ENCODE peak calls at places on chromosome 17, in six cellular contexts. One of them, this sample, is unnamed.

GRCh38 chr17:75814900-75815373 is 29.3 kb downstream of the UNC13D start:
- DNase-seq in fibroblast of pulmonary artery: peak
- DNase-seq in activated T-cell treated with anti-CD3 and anti-CD28 coated beads, Interleukin-2, amount 50 U/mL, for 72 hours: no peak
- DNase-seq in activated naive CD4-positive, alpha-beta T cell: no peak
- DNase-seq in iPS-NIHi11: no peak
- DNase-seq in central memory CD8-positive, alpha-beta T cell: no peak
- DNase-seq in this sample: no peak

GRCh38 chr17:73232587-73233373 is 28.9 kb downstream of the CPSF4L start:
- DNase-seq in fibroblast of pulmonary artery: peak
- DNase-seq in activated T-cell treated with anti-CD3 and anti-CD28 coated beads, Interleukin-2, amount 50 U/mL, for 72 hours: peak
- DNase-seq in activated naive CD4-positive, alpha-beta T cell: no peak
- DNase-seq in iPS-NIHi11: peak
- DNase-seq in central memory CD8-positive, alpha-beta T cell: no peak
- DNase-seq in this sample: no peak

GRCh38 chr17:79781012-79781665 is 3.2 kb downstream of the CBX2 start:
- DNase-seq in fibroblast of pulmonary artery: no peak
- DNase-seq in activated T-cell treated with anti-CD3 and anti-CD28 coated beads, Interleukin-2, amount 50 U/mL, for 72 hours: no peak
- DNase-seq in activated naive CD4-positive, alpha-beta T cell: no peak
- DNase-seq in iPS-NIHi11: no peak
- DNase-seq in central memory CD8-positive, alpha-beta T cell: no peak
- DNase-seq in this sample: no peak

GRCh38 chr17:4789701-4789950 is 862 bp downstream of the GLTPD2 start:
- DNase-seq in fibroblast of pulmonary artery: no peak
- DNase-seq in activated T-cell treated with anti-CD3 and anti-CD28 coated beads, Interleukin-2, amount 50 U/mL, for 72 hours: no peak
- DNase-seq in activated naive CD4-positive, alpha-beta T cell: no peak
- DNase-seq in iPS-NIHi11: no peak
- DNase-seq in central memory CD8-positive, alpha-beta T cell: no peak
- DNase-seq in this sample: no peak

GRCh38 chr17:55451758-55452468 is 30.3 kb upstream of the MMD start:
- DNase-seq in fibroblast of pulmonary artery: peak
- DNase-seq in activated T-cell treated with anti-CD3 and anti-CD28 coated beads, Interleukin-2, amount 50 U/mL, for 72 hours: no peak
- DNase-seq in activated naive CD4-positive, alpha-beta T cell: no peak
- DNase-seq in iPS-NIHi11: no peak
- DNase-seq in central memory CD8-positive, alpha-beta T cell: no peak
- DNase-seq in this sample: no peak

GRCh38 chr17:32563583-32563982 is 76.8 kb downstream of the CDK5R1 start:
- DNase-seq in fibroblast of pulmonary artery: no peak
- DNase-seq in activated T-cell treated with anti-CD3 and anti-CD28 coated beads, Interleukin-2, amount 50 U/mL, for 72 hours: no peak
- DNase-seq in activated naive CD4-positive, alpha-beta T cell: no peak
- DNase-seq in iPS-NIHi11: no peak
- DNase-seq in central memory CD8-positive, alpha-beta T cell: no peak
- DNase-seq in this sample: no peak

GRCh38 chr17:48441231-48441711 is 11.3 kb upstream of the SKAP1 start:
- DNase-seq in fibroblast of pulmonary artery: no peak
- DNase-seq in activated T-cell treated with anti-CD3 and anti-CD28 coated beads, Interleukin-2, amount 50 U/mL, for 72 hours: no peak
- DNase-seq in activated naive CD4-positive, alpha-beta T cell: no peak
- DNase-seq in iPS-NIHi11: no peak
- DNase-seq in central memory CD8-positive, alpha-beta T cell: no peak
- DNase-seq in this sample: no peak

GRCh38 chr17:79979841-79980215 is 55.8 kb downstream of the TBC1D16 start:
- DNase-seq in fibroblast of pulmonary artery: no peak
- DNase-seq in activated T-cell treated with anti-CD3 and anti-CD28 coated beads, Interleukin-2, amount 50 U/mL, for 72 hours: no peak
- DNase-seq in activated naive CD4-positive, alpha-beta T cell: no peak
- DNase-seq in iPS-NIHi11: no peak
- DNase-seq in central memory CD8-positive, alpha-beta T cell: no peak
- DNase-seq in this sample: no peak

GRCh38 chr17:82863941-82864720 is 24.3 kb upstream of the ZNF750 start:
- DNase-seq in fibroblast of pulmonary artery: peak
- DNase-seq in activated T-cell treated with anti-CD3 and anti-CD28 coated beads, Interleukin-2, amount 50 U/mL, for 72 hours: peak
- DNase-seq in activated naive CD4-positive, alpha-beta T cell: peak
- DNase-seq in iPS-NIHi11: no peak
- DNase-seq in central memory CD8-positive, alpha-beta T cell: peak
- DNase-seq in this sample: peak

GRCh38 chr17:77718669-77718961 is 239.9 kb upstream of the TNRC6C start:
- DNase-seq in fibroblast of pulmonary artery: no peak
- DNase-seq in activated T-cell treated with anti-CD3 and anti-CD28 coated beads, Interleukin-2, amount 50 U/mL, for 72 hours: no peak
- DNase-seq in activated naive CD4-positive, alpha-beta T cell: no peak
- DNase-seq in iPS-NIHi11: no peak
- DNase-seq in central memory CD8-positive, alpha-beta T cell: no peak
- DNase-seq in this sample: no peak

GRCh38 chr17:63506627-63507026 is 16.5 kb upstream of the KCNH6 start:
- DNase-seq in fibroblast of pulmonary artery: no peak
- DNase-seq in activated T-cell treated with anti-CD3 and anti-CD28 coated beads, Interleukin-2, amount 50 U/mL, for 72 hours: no peak
- DNase-seq in activated naive CD4-positive, alpha-beta T cell: no peak
- DNase-seq in iPS-NIHi11: no peak
- DNase-seq in central memory CD8-positive, alpha-beta T cell: no peak
- DNase-seq in this sample: no peak

GRCh38 chr17:66855204-66855603 is 20.3 kb downstream of the CACNG5 start:
- DNase-seq in fibroblast of pulmonary artery: no peak
- DNase-seq in activated T-cell treated with anti-CD3 and anti-CD28 coated beads, Interleukin-2, amount 50 U/mL, for 72 hours: peak
- DNase-seq in activated naive CD4-positive, alpha-beta T cell: no peak
- DNase-seq in iPS-NIHi11: peak
- DNase-seq in central memory CD8-positive, alpha-beta T cell: peak
- DNase-seq in this sample: no peak

GRCh38 chr17:6648181-6648580 is 3.2 kb downstream of the MED31 start:
- DNase-seq in fibroblast of pulmonary artery: peak
- DNase-seq in activated T-cell treated with anti-CD3 and anti-CD28 coated beads, Interleukin-2, amount 50 U/mL, for 72 hours: no peak
- DNase-seq in activated naive CD4-positive, alpha-beta T cell: no peak
- DNase-seq in iPS-NIHi11: no peak
- DNase-seq in central memory CD8-positive, alpha-beta T cell: no peak
- DNase-seq in this sample: peak

GRCh38 chr17:7786866-7787265 is 47.2 kb upstream of the KDM6B start:
- DNase-seq in fibroblast of pulmonary artery: no peak
- DNase-seq in activated T-cell treated with anti-CD3 and anti-CD28 coated beads, Interleukin-2, amount 50 U/mL, for 72 hours: no peak
- DNase-seq in activated naive CD4-positive, alpha-beta T cell: no peak
- DNase-seq in iPS-NIHi11: no peak
- DNase-seq in central memory CD8-positive, alpha-beta T cell: no peak
- DNase-seq in this sample: no peak

GRCh38 chr17:74840989-74841666 is 18.6 kb downstream of the GRIN2C start:
- DNase-seq in fibroblast of pulmonary artery: peak
- DNase-seq in activated T-cell treated with anti-CD3 and anti-CD28 coated beads, Interleukin-2, amount 50 U/mL, for 72 hours: no peak
- DNase-seq in activated naive CD4-positive, alpha-beta T cell: no peak
- DNase-seq in iPS-NIHi11: peak
- DNase-seq in central memory CD8-positive, alpha-beta T cell: no peak
- DNase-seq in this sample: peak

GRCh38 chr17:17538417-17539391 is 42.5 kb upstream of the RASD1 start:
- DNase-seq in fibroblast of pulmonary artery: peak
- DNase-seq in activated T-cell treated with anti-CD3 and anti-CD28 coated beads, Interleukin-2, amount 50 U/mL, for 72 hours: no peak
- DNase-seq in activated naive CD4-positive, alpha-beta T cell: no peak
- DNase-seq in iPS-NIHi11: peak
- DNase-seq in central memory CD8-positive, alpha-beta T cell: no peak
- DNase-seq in this sample: no peak

GRCh38 chr17:37530420-37530819 is 40.7 kb downstream of the DUSP14 start:
- DNase-seq in fibroblast of pulmonary artery: no peak
- DNase-seq in activated T-cell treated with anti-CD3 and anti-CD28 coated beads, Interleukin-2, amount 50 U/mL, for 72 hours: no peak
- DNase-seq in activated naive CD4-positive, alpha-beta T cell: no peak
- DNase-seq in iPS-NIHi11: no peak
- DNase-seq in central memory CD8-positive, alpha-beta T cell: no peak
- DNase-seq in this sample: peak

GRCh38 chr17:34303606-34304005 is 15.6 kb upstream of the CCL8 start:
- DNase-seq in fibroblast of pulmonary artery: no peak
- DNase-seq in activated T-cell treated with anti-CD3 and anti-CD28 coated beads, Interleukin-2, amount 50 U/mL, for 72 hours: no peak
- DNase-seq in activated naive CD4-positive, alpha-beta T cell: no peak
- DNase-seq in iPS-NIHi11: no peak
- DNase-seq in central memory CD8-positive, alpha-beta T cell: no peak
- DNase-seq in this sample: no peak

GRCh38 chr17:63431939-63432804 is 13.9 kb downstream of the CYB561 start:
- DNase-seq in fibroblast of pulmonary artery: peak
- DNase-seq in activated T-cell treated with anti-CD3 and anti-CD28 coated beads, Interleukin-2, amount 50 U/mL, for 72 hours: no peak
- DNase-seq in activated naive CD4-positive, alpha-beta T cell: no peak
- DNase-seq in iPS-NIHi11: no peak
- DNase-seq in central memory CD8-positive, alpha-beta T cell: no peak
- DNase-seq in this sample: no peak

GRCh38 chr17:21376835-21377690 is 906 bp downstream of the KCNJ12 start:
- DNase-seq in fibroblast of pulmonary artery: peak
- DNase-seq in activated T-cell treated with anti-CD3 and anti-CD28 coated beads, Interleukin-2, amount 50 U/mL, for 72 hours: no peak
- DNase-seq in activated naive CD4-positive, alpha-beta T cell: no peak
- DNase-seq in iPS-NIHi11: peak
- DNase-seq in central memory CD8-positive, alpha-beta T cell: no peak
- DNase-seq in this sample: no peak

GRCh38 chr17:71273451-71273850 is 847.4 kb upstream of the SOX9 start:
- DNase-seq in fibroblast of pulmonary artery: no peak
- DNase-seq in activated T-cell treated with anti-CD3 and anti-CD28 coated beads, Interleukin-2, amount 50 U/mL, for 72 hours: no peak
- DNase-seq in activated naive CD4-positive, alpha-beta T cell: no peak
- DNase-seq in iPS-NIHi11: no peak
- DNase-seq in central memory CD8-positive, alpha-beta T cell: no peak
- DNase-seq in this sample: no peak

GRCh38 chr17:82200743-82201497 is 11.7 kb downstream of the CCDC57 start:
- DNase-seq in fibroblast of pulmonary artery: no peak
- DNase-seq in activated T-cell treated with anti-CD3 and anti-CD28 coated beads, Interleukin-2, amount 50 U/mL, for 72 hours: peak
- DNase-seq in activated naive CD4-positive, alpha-beta T cell: peak
- DNase-seq in iPS-NIHi11: no peak
- DNase-seq in central memory CD8-positive, alpha-beta T cell: peak
- DNase-seq in this sample: no peak

GRCh38 chr17:78735832-78736525 is 46.1 kb downstream of the CYTH1 start:
- DNase-seq in fibroblast of pulmonary artery: peak
- DNase-seq in activated T-cell treated with anti-CD3 and anti-CD28 coated beads, Interleukin-2, amount 50 U/mL, for 72 hours: no peak
- DNase-seq in activated naive CD4-positive, alpha-beta T cell: no peak
- DNase-seq in iPS-NIHi11: no peak
- DNase-seq in central memory CD8-positive, alpha-beta T cell: no peak
- DNase-seq in this sample: no peak

GRCh38 chr17:18017958-18018357 is 21.0 kb downstream of the ATPAF2 start:
- DNase-seq in fibroblast of pulmonary artery: peak
- DNase-seq in activated T-cell treated with anti-CD3 and anti-CD28 coated beads, Interleukin-2, amount 50 U/mL, for 72 hours: no peak
- DNase-seq in activated naive CD4-positive, alpha-beta T cell: no peak
- DNase-seq in iPS-NIHi11: no peak
- DNase-seq in central memory CD8-positive, alpha-beta T cell: no peak
- DNase-seq in this sample: no peak

GRCh38 chr17:80265205-80266068 is 4.8 kb downstream of the RNF213 start:
- DNase-seq in fibroblast of pulmonary artery: no peak
- DNase-seq in activated T-cell treated with anti-CD3 and anti-CD28 coated beads, Interleukin-2, amount 50 U/mL, for 72 hours: peak
- DNase-seq in activated naive CD4-positive, alpha-beta T cell: no peak
- DNase-seq in iPS-NIHi11: no peak
- DNase-seq in central memory CD8-positive, alpha-beta T cell: peak
- DNase-seq in this sample: no peak

GRCh38 chr17:72997559-72997958 is 94.9 kb downstream of the SLC39A11 start:
- DNase-seq in fibroblast of pulmonary artery: peak
- DNase-seq in activated T-cell treated with anti-CD3 and anti-CD28 coated beads, Interleukin-2, amount 50 U/mL, for 72 hours: no peak
- DNase-seq in activated naive CD4-positive, alpha-beta T cell: no peak
- DNase-seq in iPS-NIHi11: no peak
- DNase-seq in central memory CD8-positive, alpha-beta T cell: no peak
- DNase-seq in this sample: peak

GRCh38 chr17:40026816-40027613 is 11.8 kb downstream of the CSF3 start:
- DNase-seq in fibroblast of pulmonary artery: peak
- DNase-seq in activated T-cell treated with anti-CD3 and anti-CD28 coated beads, Interleukin-2, amount 50 U/mL, for 72 hours: peak
- DNase-seq in activated naive CD4-positive, alpha-beta T cell: peak
- DNase-seq in iPS-NIHi11: peak
- DNase-seq in central memory CD8-positive, alpha-beta T cell: peak
- DNase-seq in this sample: peak

GRCh38 chr17:30840775-30841174 is 9.0 kb downstream of the ATAD5 start:
- DNase-seq in fibroblast of pulmonary artery: no peak
- DNase-seq in activated T-cell treated with anti-CD3 and anti-CD28 coated beads, Interleukin-2, amount 50 U/mL, for 72 hours: no peak
- DNase-seq in activated naive CD4-positive, alpha-beta T cell: no peak
- DNase-seq in iPS-NIHi11: no peak
- DNase-seq in central memory CD8-positive, alpha-beta T cell: no peak
- DNase-seq in this sample: no peak

GRCh38 chr17:39688475-39688835 is 598 bp upstream of the PGAP3 start:
- DNase-seq in fibroblast of pulmonary artery: no peak
- DNase-seq in activated T-cell treated with anti-CD3 and anti-CD28 coated beads, Interleukin-2, amount 50 U/mL, for 72 hours: no peak
- DNase-seq in activated naive CD4-positive, alpha-beta T cell: no peak
- DNase-seq in iPS-NIHi11: no peak
- DNase-seq in central memory CD8-positive, alpha-beta T cell: no peak
- DNase-seq in this sample: no peak